ENCODE peak calls at places on chromosome 11, in five cellular contexts. O is adrenal gland; Y is stimulated activated CD4-positive, alpha-beta T cell treated with anti-CD3 and anti-CD28 coated beads, Interleukin-12 subunit alpha, Interleukin-12 subunit beta, amount 100 ng/mL, for 48 hours; H is astrocyte of the cerebellum; L is colonic mucosa. Q is an unnamed sample.

GRCh38 chr11:70326843-70327242 is 56.4 kb downstream of the PPFIA1 start:
- DNase-seq in O (no peak), Y (no peak), H (no peak), L (no peak), Q (no peak)

GRCh38 chr11:134439181-134439580 is 27.1 kb upstream of the B3GAT1 start:
- DNase-seq in O (no peak), Y (no peak), H (no peak), L (no peak), Q (no peak)

GRCh38 chr11:77517226-77517625 is 43.3 kb upstream of the PAK1 start:
- DNase-seq in O (no peak), Y (no peak), H (no peak), L (no peak), Q (no peak)

GRCh38 chr11:7969756-7970646 is 4.8 kb upstream of the NLRP10 start:
- DNase-seq in O (no peak), Y (no peak), H (no peak), L (no peak), Q (no peak)

GRCh38 chr11:118522571-118523072 is 4.7 kb upstream of the TTC36 start:
- DNase-seq in O (peak), Y (no peak), H (no peak), L (no peak), Q (no peak)

GRCh38 chr11:85740464-85741400 is 54.7 kb upstream of the CCDC89 start:
- DNase-seq in O (no peak), Y (no peak), H (no peak), L (no peak), Q (no peak)

GRCh38 chr11:64120951-64121569 is 44.9 kb downstream of the MACROD1 start:
- DNase-seq in O (no peak), Y (no peak), H (no peak), L (no peak), Q (peak)

GRCh38 chr11:46039990-46040389 is 81.3 kb downstream of the PHF21A start:
- DNase-seq in O (no peak), Y (no peak), H (peak), L (no peak), Q (no peak)

GRCh38 chr11:124763156-124763947 is 1.3 kb upstream of the ESAM start:
- DNase-seq in O (peak), Y (peak), H (peak), L (peak), Q (peak)

GRCh38 chr11:119181677-119182412 is 3.4 kb upstream of the NHERF4 start:
- DNase-seq in O (no peak), Y (no peak), H (no peak), L (no peak), Q (no peak)

GRCh38 chr11:114764563-114764962 is 86.2 kb downstream of the NXPE2 start:
- DNase-seq in O (no peak), Y (no peak), H (no peak), L (no peak), Q (no peak)

GRCh38 chr11:64947202-64947814 is 11.6 kb upstream of the GPHA2 start:
- DNase-seq in O (no peak), Y (no peak), H (no peak), L (no peak), Q (no peak)

GRCh38 chr11:122843281-122844150 is 5.2 kb downstream of the CRTAM start:
- DNase-seq in O (no peak), Y (no peak), H (no peak), L (no peak), Q (no peak)

GRCh38 chr11:45942381-45942780 is 19.9 kb downstream of the LARGE2 start:
- DNase-seq in O (no peak), Y (no peak), H (no peak), L (no peak), Q (no peak)

GRCh38 chr11:94782446-94782845 is 14.3 kb downstream of the AMOTL1 start:
- DNase-seq in O (no peak), Y (no peak), H (no peak), L (no peak), Q (no peak)

GRCh38 chr11:78690588-78690987 is 115.9 kb upstream of the NARS2 start:
- DNase-seq in O (no peak), Y (no peak), H (no peak), L (no peak), Q (no peak)

GRCh38 chr11:34897171-34897870 is 18.9 kb downstream of the APIP start:
- DNase-seq in O (no peak), Y (no peak), H (no peak), L (no peak), Q (no peak)

GRCh38 chr11:3995949-3996554 is 98.5 kb upstream of the RRM1 start:
- DNase-seq in O (no peak), Y (no peak), H (no peak), L (no peak), Q (no peak)

GRCh38 chr11:116808262-116809175 is 14.6 kb downstream of the APOA4 start:
- DNase-seq in O (no peak), Y (no peak), H (no peak), L (peak), Q (no peak)

GRCh38 chr11:47979378-47980092 is 824 bp upstream of the PTPRJ start:
- DNase-seq in O (no peak), Y (no peak), H (no peak), L (no peak), Q (no peak)

GRCh38 chr11:130850185-130850944 is 65.9 kb downstream of the SNX19 start:
- DNase-seq in O (no peak), Y (no peak), H (no peak), L (no peak), Q (no peak)

GRCh38 chr11:88106685-88107084 is 68.6 kb downstream of the RAB38 start:
- DNase-seq in O (no peak), Y (no peak), H (no peak), L (no peak), Q (no peak)

GRCh38 chr11:68816917-68817419 is 24.7 kb downstream of the CPT1A start:
- DNase-seq in O (no peak), Y (no peak), H (no peak), L (no peak), Q (no peak)

GRCh38 chr11:63686912-63687311 is 5.6 kb downstream of the RTN3 start:
- DNase-seq in O (no peak), Y (no peak), H (no peak), L (no peak), Q (no peak)

GRCh38 chr11:83249972-83250593 is 36.1 kb downstream of the CCDC90B start:
- DNase-seq in O (no peak), Y (no peak), H (peak), L (no peak), Q (peak)

GRCh38 chr11:61694971-61695706 is 14.9 kb downstream of the DAGLA start:
- DNase-seq in O (peak), Y (no peak), H (no peak), L (no peak), Q (no peak)

GRCh38 chr11:126547161-126547560 is 191.7 kb downstream of the ST3GAL4 start:
- DNase-seq in O (no peak), Y (no peak), H (peak), L (no peak), Q (peak)

GRCh38 chr11:46680815-46681214 is 19.6 kb downstream of the ARHGAP1 start:
- DNase-seq in O (no peak), Y (no peak), H (no peak), L (no peak), Q (no peak)

GRCh38 chr11:120431633-120432032 is 79.9 kb upstream of the GRIK4 start:
- DNase-seq in O (no peak), Y (no peak), H (peak), L (no peak), Q (peak)

GRCh38 chr11:122656073-122656630 is 630 bp downstream of the UBASH3B start:
- DNase-seq in O (peak), Y (no peak), H (no peak), L (peak), Q (no peak)

GRCh38 chr11:34508514-34508913 is 5.1 kb downstream of the ELF5 start:
- DNase-seq in O (no peak), Y (no peak), H (no peak), L (no peak), Q (no peak)